ENCODE peak calls at places on chromosomes 3 and 15, in five cellular contexts. J, A, P, U and C are unnamed samples.

GRCh38 chr15:45637552-45638033 is 2.8 kb downstream of the SQOR start:
- DNase-seq in A (peak; percentile 48), P (peak; percentile 53), J (peak; percentile 56), U (no peak), C (no peak)

GRCh38 chr3:115652738-115653137 is 29.4 kb downstream of the GAP43 start:
- DNase-seq in P (no peak), J (no peak), U (no peak), A (no peak), C (no peak)

GRCh38 chr3:115851571-115851970 is 228.3 kb downstream of the GAP43 start:
- DNase-seq in P (no peak), U (no peak), A (no peak), J (no peak), C (no peak)

GRCh38 chr3:9293066-9293465 is 43.6 kb upstream of the SRGAP3 start:
- DNase-seq in P (no peak), J (no peak), U (no peak), A (no peak), C (no peak)

GRCh38 chr3:119497824-119498187 is 541 bp upstream of the TIMMDC1 start:
- DNase-seq in P (no peak), A (peak; percentile 24), U (no peak), J (no peak), C (peak; percentile 51)

GRCh38 chr3:66098436-66098835 is 59.7 kb upstream of the MAGI1 start:
- DNase-seq in A (no peak), J (no peak), U (no peak), P (no peak), C (no peak)

GRCh38 chr15:39364721-39365120 is 216.2 kb upstream of the THBS1 start:
- DNase-seq in P (no peak), A (no peak), U (no peak), J (no peak), C (no peak)

GRCh38 chr15:100968043-100968966 is 49.1 kb downstream of the LRRK1 start:
- DNase-seq in A (no peak), U (no peak), J (peak; percentile 8), P (no peak), C (peak; percentile 71)

GRCh38 chr15:99015677-99016568 is 8.3 kb upstream of the PGPEP1L start:
- DNase-seq in J (no peak), P (no peak), A (no peak), U (no peak), C (peak; percentile 56)

GRCh38 chr15:51726302-51727073 is 11.0 kb downstream of the LYSMD2 start:
- DNase-seq in A (peak; percentile 97), J (peak; percentile 82), P (no peak), U (no peak), C (peak; percentile 93)

GRCh38 chr3:46477145-46477544 is 12.4 kb upstream of the LTF start:
- DNase-seq in A (no peak), J (no peak), U (no peak), P (no peak), C (no peak)

GRCh38 chr15:67085818-67086649 is 20.6 kb downstream of the SMAD3 start:
- DNase-seq in J (no peak), A (no peak), P (peak; percentile 75), U (no peak), C (peak; percentile 83)

GRCh38 chr3:15479602-15480248 is 41.8 kb downstream of the COLQ start:
- DNase-seq in U (no peak), J (no peak), A (no peak), P (no peak), C (no peak)

GRCh38 chr15:74411686-74412085 is 22.1 kb downstream of the SEMA7A start:
- DNase-seq in J (no peak), A (no peak), P (no peak), U (no peak), C (no peak)

GRCh38 chr3:169029674-169030285 is 633.7 kb downstream of the MECOM start:
- DNase-seq in P (no peak), U (no peak), J (no peak), A (no peak), C (no peak)

GRCh38 chr15:57743424-57743823 is 36.9 kb downstream of the POLR2M start:
- DNase-seq in U (no peak), J (no peak), P (no peak), A (peak; percentile 21), C (no peak)

GRCh38 chr15:67025719-67026118 is 39.7 kb upstream of the SMAD3 start:
- DNase-seq in J (peak; percentile 34), U (no peak), P (no peak), A (peak; percentile 83), C (peak; percentile 62)

GRCh38 chr15:76678766-76679165 is 226.4 kb downstream of the SCAPER start:
- DNase-seq in A (no peak), U (no peak), J (no peak), P (no peak), C (no peak)

GRCh38 chr3:57518276-57518914 is 25.7 kb downstream of the DNAH12 start:
- DNase-seq in J (peak; percentile 36), U (no peak), P (no peak), A (no peak), C (peak; percentile 84)

GRCh38 chr3:66554178-66554577 is 53.4 kb upstream of the LRIG1 start:
- DNase-seq in J (no peak), U (no peak), A (no peak), P (no peak), C (no peak)

GRCh38 chr3:187072582-187072981 is 66.7 kb downstream of the RPL39L start:
- DNase-seq in U (no peak), P (no peak), J (no peak), A (no peak), C (peak; percentile 5)

GRCh38 chr3:184016820-184017671 is 638 bp downstream of the ABCC5 start:
- DNase-seq in A (peak; percentile 85), U (peak; percentile 66), P (peak; percentile 30), J (peak; percentile 84), C (peak; percentile 92)

GRCh38 chr3:45055411-45056143 is 29.5 kb downstream of the CLEC3B start:
- DNase-seq in A (peak; percentile 27), U (no peak), P (no peak), J (no peak), C (no peak)

GRCh38 chr3:25448750-25449684 is 21.0 kb downstream of the RARB start:
- DNase-seq in U (no peak), P (peak; percentile 25), J (peak; percentile 21), A (peak; percentile 93), C (no peak)

GRCh38 chr15:82393671-82394070 is 35.9 kb upstream of the GOLGA6L9 start:
- DNase-seq in J (no peak), P (no peak), U (no peak), A (no peak), C (no peak)

GRCh38 chr3:149554826-149555225 is 80.3 kb downstream of the TM4SF4 start:
- DNase-seq in U (no peak), A (no peak), J (no peak), P (no peak), C (peak; percentile 19)

GRCh38 chr3:43399034-43399433 is 112.7 kb downstream of the SNRK start:
- DNase-seq in J (no peak), P (no peak), A (no peak), U (no peak), C (no peak)

GRCh38 chr3:130932979-130933378 is 39.1 kb downstream of the ATP2C1 start:
- DNase-seq in A (no peak), U (no peak), J (no peak), P (no peak), C (no peak)

GRCh38 chr15:68383161-68384074 is 48.5 kb downstream of the ITGA11 start:
- DNase-seq in A (peak; percentile 51), J (peak; percentile 61), P (no peak), U (peak; percentile 15), C (peak; percentile 87)

GRCh38 chr3:8282541-8283165 is 219.0 kb upstream of the LMCD1 start:
- DNase-seq in P (no peak), U (no peak), A (no peak), J (no peak), C (peak; percentile 57)

GRCh38 chr3:130288670-130289069 is 56.8 kb upstream of the COL6A5 start:
- DNase-seq in U (no peak), J (no peak), A (no peak), P (no peak), C (no peak)

GRCh38 chr3:190514163-190515153 is 573 bp downstream of the IL1RAP start:
- DNase-seq in U (peak; percentile 26), J (no peak), P (peak; percentile 31), A (peak; percentile 26), C (peak; percentile 63)

GRCh38 chr3:20060924-20061323 is 20.7 kb downstream of the KAT2B start:
- DNase-seq in J (no peak), A (no peak), P (no peak), U (no peak), C (peak; percentile 94)

GRCh38 chr15:31252386-31252785 is 74.2 kb upstream of the KLF13 start:
- DNase-seq in P (no peak), A (peak; percentile 23), J (no peak), U (no peak), C (no peak)

GRCh38 chr15:74780983-74781672 is 752 bp upstream of the CSK start:
- DNase-seq in P (peak; percentile 63), U (no peak), A (peak; percentile 27), J (no peak), C (peak; percentile 22)

GRCh38 chr15:69909719-69910444 is 187.8 kb downstream of the TLE3 start:
- DNase-seq in P (no peak), U (no peak), J (no peak), A (peak; percentile 27), C (no peak)

GRCh38 chr15:60408438-60409105 is 10.8 kb upstream of the ANXA2 start:
- DNase-seq in P (no peak), A (peak; percentile 54), U (no peak), J (peak; percentile 38), C (peak; percentile 43)